ENCODE peak calls at places on chromosome 21, in eight cellular contexts. N is upper lobe of right lung; Q is activated CD8-positive, alpha-beta memory T cell treated with anti-CD3 and anti-CD28 coated beads, Interleukin-2, amount 10 ng/mL, durations not matched to agents 7 days and 5 days; U is memory B cell; R is neural progenitor cell; O is psoas muscle; L is MCF 10A; T is suprapubic skin. B is an unnamed sample.

GRCh38 chr21:16194851-16195251 is 465.1 kb downstream of the USP25 start:
- DNase-seq in N (no peak), Q (no peak), U (no peak), R (peak), O (no peak), L (peak), T (no peak), B (no peak)

GRCh38 chr21:46060596-46061061 is 37.3 kb upstream of the COL6A2 start:
- DNase-seq in N (peak), Q (no peak), U (no peak), R (no peak), O (peak), L (peak), T (peak), B (no peak)

GRCh38 chr21:38766987-38767722 is 38.6 kb upstream of the ETS2 start:
- DNase-seq in N (peak), Q (peak), U (peak), R (no peak), O (no peak), L (peak), T (no peak), B (peak)

GRCh38 chr21:42799516-42799915 is 79.8 kb downstream of the WDR4 start:
- DNase-seq in N (no peak), Q (peak), U (no peak), R (no peak), O (no peak), L (peak), T (no peak), B (no peak)

GRCh38 chr21:33801424-33802405 is 113.9 kb downstream of the ATP5PO start:
- DNase-seq in N (no peak), Q (no peak), U (no peak), R (peak), O (no peak), L (peak), T (no peak), B (no peak)

GRCh38 chr21:45460611-45461368 is 55.8 kb downstream of the COL18A1 start:
- DNase-seq in N (no peak), Q (no peak), U (no peak), R (no peak), O (no peak), L (peak), T (no peak), B (no peak)

GRCh38 chr21:17819114-17819877 is at the start of gene C21orf91:
- DNase-seq in N (peak), Q (peak), U (peak), R (peak), O (peak), L (peak), T (peak), B (peak)

GRCh38 chr21:17003763-17004373 is 509.0 kb upstream of the CXADR start:
- DNase-seq in N (no peak), Q (no peak), U (no peak), R (no peak), O (no peak), L (no peak), T (no peak), B (no peak)

GRCh38 chr21:33374080-33374873 is 28.9 kb upstream of the IFNGR2 start:
- DNase-seq in N (peak), Q (peak), U (no peak), R (peak), O (no peak), L (peak), T (peak), B (peak)

GRCh38 chr21:31554511-31555022 is 104.9 kb upstream of the SOD1 start:
- DNase-seq in N (peak), Q (peak), U (no peak), R (peak), O (no peak), L (peak), T (no peak), B (no peak)

GRCh38 chr21:29477941-29478340 is 179.2 kb downstream of the BACH1 start:
- DNase-seq in N (no peak), Q (no peak), U (no peak), R (no peak), O (no peak), L (peak), T (no peak), B (no peak)

GRCh38 chr21:41610042-41610839 is 102.3 kb upstream of the TMPRSS2 start:
- DNase-seq in N (peak), Q (no peak), U (no peak), R (peak), O (peak), L (peak), T (peak), B (peak)

B was measured in germinal center.